ENCODE peak calls at places on chromosome 13, in eight cellular contexts. K, S, P, R, H, C, B and N are unnamed samples.

GRCh38 chr13:55199132-55199531 is 1941.6 kb upstream of the PRR20A start:
- DNase-seq in K (peak), S (no peak), P (no peak), R (no peak), H (no peak), C (no peak), B (no peak), N (no peak)

GRCh38 chr13:25085125-25085742 is 10.7 kb upstream of the PABPC3 start:
- DNase-seq in K (peak), S (no peak), P (no peak), R (no peak), H (no peak), C (peak), B (no peak), N (no peak)

GRCh38 chr13:48210178-48210577 is 22.8 kb upstream of the ITM2B start:
- DNase-seq in K (no peak), S (no peak), P (no peak), R (no peak), H (no peak), C (peak), B (no peak), N (peak)

GRCh38 chr13:67515895-67516294 is 285.8 kb upstream of the PCDH9 start:
- DNase-seq in K (no peak), S (no peak), P (no peak), R (no peak), H (no peak), C (peak), B (no peak), N (no peak)

GRCh38 chr13:44249439-44249838 is 124.2 kb upstream of the SERP2 start:
- DNase-seq in K (no peak), S (no peak), P (no peak), R (peak), H (no peak), C (no peak), B (peak), N (peak)

GRCh38 chr13:30744056-30744684 is 8.8 kb downstream of the ALOX5AP start:
- DNase-seq in K (no peak), S (no peak), P (no peak), R (no peak), H (peak), C (peak), B (no peak), N (no peak)

GRCh38 chr13:33352023-33352422 is 66.5 kb upstream of the STARD13 start:
- DNase-seq in K (no peak), S (no peak), P (no peak), R (no peak), H (no peak), C (no peak), B (no peak), N (no peak)

GRCh38 chr13:56558698-56559320 is 581.9 kb upstream of the PRR20A start:
- DNase-seq in K (no peak), S (no peak), P (no peak), R (no peak), H (no peak), C (no peak), B (no peak), N (no peak)

GRCh38 chr13:106536244-106537034 is 977 bp upstream of the EFNB2 start:
- DNase-seq in K (peak), S (peak), P (peak), R (peak), H (peak), C (peak), B (peak), N (no peak)

GRCh38 chr13:97288486-97288900 is 66.4 kb downstream of the MBNL2 start:
- DNase-seq in K (no peak), S (no peak), P (no peak), R (no peak), H (no peak), C (no peak), B (no peak), N (no peak)

GRCh38 chr13:98260357-98261164 is 83.5 kb upstream of the RNF113B start:
- DNase-seq in K (no peak), S (no peak), P (no peak), R (no peak), H (no peak), C (no peak), B (no peak), N (no peak)

GRCh38 chr13:49859568-49859967 is 67.1 kb upstream of the KPNA3 start:
- DNase-seq in K (no peak), S (no peak), P (no peak), R (no peak), H (no peak), C (peak), B (no peak), N (peak)

GRCh38 chr13:30339721-30340366 is 32.5 kb upstream of the KATNAL1 start:
- DNase-seq in K (no peak), S (no peak), P (no peak), R (no peak), H (no peak), C (no peak), B (no peak), N (no peak)

GRCh38 chr13:45167611-45168554 is 33.0 kb downstream of the KCTD4 start:
- DNase-seq in K (no peak), S (no peak), P (no peak), R (peak), H (no peak), C (no peak), B (peak), N (no peak)

GRCh38 chr13:53382008-53382407 is 353.4 kb downstream of the OLFM4 start:
- DNase-seq in K (peak), S (no peak), P (no peak), R (no peak), H (no peak), C (no peak), B (no peak), N (no peak)

GRCh38 chr13:43766766-43767165 is 20.0 kb downstream of the ENOX1 start:
- DNase-seq in K (peak), S (no peak), P (no peak), R (peak), H (no peak), C (no peak), B (no peak), N (no peak)

GRCh38 chr13:23392313-23392712 is 41.2 kb downstream of the SACS start:
- DNase-seq in K (no peak), S (no peak), P (no peak), R (no peak), H (no peak), C (no peak), B (no peak), N (no peak)

GRCh38 chr13:106533940-106534843 is 1.3 kb downstream of the EFNB2 start:
- DNase-seq in K (peak), S (peak), P (peak), R (peak), H (peak), C (peak), B (no peak), N (no peak)

GRCh38 chr13:57665471-57665870 is 33.9 kb downstream of the PCDH17 start:
- DNase-seq in K (no peak), S (no peak), P (no peak), R (no peak), H (no peak), C (no peak), B (no peak), N (no peak)

GRCh38 chr13:33349996-33350826 is 64.7 kb upstream of the STARD13 start:
- DNase-seq in K (peak), S (peak), P (peak), R (peak), H (peak), C (peak), B (peak), N (no peak)

GRCh38 chr13:43959291-43959690 is 79.6 kb downstream of the LACC1 start:
- DNase-seq in K (no peak), S (no peak), P (no peak), R (no peak), H (no peak), C (no peak), B (no peak), N (no peak)

GRCh38 chr13:55402867-55403266 is 1737.9 kb upstream of the PRR20A start:
- DNase-seq in K (no peak), S (no peak), P (no peak), R (no peak), H (no peak), C (no peak), B (no peak), N (no peak)

GRCh38 chr13:26460652-26461051 is 96.8 kb upstream of the WASF3 start:
- DNase-seq in K (no peak), S (peak), P (no peak), R (peak), H (no peak), C (peak), B (no peak), N (no peak)

GRCh38 chr13:45737571-45738002 is 35.5 kb downstream of the CBY2 start:
- DNase-seq in K (no peak), S (no peak), P (no peak), R (no peak), H (no peak), C (no peak), B (no peak), N (no peak)

GRCh38 chr13:104809483-104809882 is 1726.0 kb downstream of the EFNB2 start:
- DNase-seq in K (no peak), S (no peak), P (no peak), R (no peak), H (no peak), C (peak), B (no peak), N (no peak)
- H3K4me3 ChIP-seq in K (no peak), S (no peak), P (no peak), R (no peak), H (no peak), C (no peak), B (no peak), N (no peak)

GRCh38 chr13:69566104-69566716 is 541.4 kb upstream of the ATXN8OS start:
- DNase-seq in K (no peak), S (no peak), P (no peak), R (no peak), H (no peak), C (no peak), B (no peak), N (no peak)

GRCh38 chr13:69567514-69567913 is 540.1 kb upstream of the ATXN8OS start:
- DNase-seq in K (no peak), S (no peak), P (no peak), R (no peak), H (no peak), C (no peak), B (no peak), N (no peak)

GRCh38 chr13:69565334-69565733 is 542.3 kb upstream of the ATXN8OS start:
- DNase-seq in K (no peak), S (no peak), P (no peak), R (no peak), H (no peak), C (peak), B (no peak), N (no peak)
- TF ChIP-seq CTCF in K (no peak), S (no peak), P (peak), R (no peak), H (no peak), C (peak), B (no peak), N (no peak)

GRCh38 chr13:65264066-65264465 is 1966.1 kb downstream of the PCDH9 start:
- DNase-seq in K (no peak), S (no peak), P (no peak), R (no peak), H (no peak), C (no peak), B (no peak), N (no peak)

GRCh38 chr13:65265988-65266387 is 1964.1 kb downstream of the PCDH9 start:
- DNase-seq in K (no peak), S (no peak), P (no peak), R (no peak), H (no peak), C (no peak), B (no peak), N (no peak)

GRCh38 chr13:65260938-65261880 is 1968.9 kb downstream of the PCDH9 start:
- DNase-seq in K (no peak), S (no peak), P (no peak), R (no peak), H (no peak), C (no peak), B (no peak), N (no peak)
- H3K4me3 ChIP-seq in K (no peak), S (no peak), P (no peak), R (peak), H (no peak), C (peak), B (no peak), N (no peak)

DNA sequence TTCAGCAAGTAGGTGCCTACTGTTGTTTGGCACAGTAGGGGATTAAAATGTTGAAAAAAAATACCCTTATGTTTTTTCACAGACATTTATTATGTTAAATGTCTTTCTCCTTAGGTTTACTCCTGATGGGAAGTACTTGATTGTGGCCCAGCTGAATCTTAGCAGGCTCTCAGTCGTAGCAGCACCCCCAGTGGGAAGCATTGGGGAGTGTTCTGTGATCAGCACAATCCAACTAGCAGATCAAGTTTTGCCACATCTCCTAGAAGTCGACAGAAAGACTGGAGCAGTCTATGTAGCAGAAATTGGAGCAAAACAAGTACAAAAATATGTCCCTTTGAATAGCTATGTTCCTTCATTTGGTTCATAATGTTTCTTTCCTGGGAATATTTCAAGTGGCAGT is 9.3 kb downstream of the NHLRC3 start:
- DNase-seq in K (no peak), S (no peak), P (no peak), R (no peak), H (no peak), C (no peak), B (no peak), N (no peak)
- TF ChIP-seq CTCF in K (no peak), S (no peak), P (no peak), R (no peak), H (no peak), C (peak), B (no peak), N (no peak)

DNA sequence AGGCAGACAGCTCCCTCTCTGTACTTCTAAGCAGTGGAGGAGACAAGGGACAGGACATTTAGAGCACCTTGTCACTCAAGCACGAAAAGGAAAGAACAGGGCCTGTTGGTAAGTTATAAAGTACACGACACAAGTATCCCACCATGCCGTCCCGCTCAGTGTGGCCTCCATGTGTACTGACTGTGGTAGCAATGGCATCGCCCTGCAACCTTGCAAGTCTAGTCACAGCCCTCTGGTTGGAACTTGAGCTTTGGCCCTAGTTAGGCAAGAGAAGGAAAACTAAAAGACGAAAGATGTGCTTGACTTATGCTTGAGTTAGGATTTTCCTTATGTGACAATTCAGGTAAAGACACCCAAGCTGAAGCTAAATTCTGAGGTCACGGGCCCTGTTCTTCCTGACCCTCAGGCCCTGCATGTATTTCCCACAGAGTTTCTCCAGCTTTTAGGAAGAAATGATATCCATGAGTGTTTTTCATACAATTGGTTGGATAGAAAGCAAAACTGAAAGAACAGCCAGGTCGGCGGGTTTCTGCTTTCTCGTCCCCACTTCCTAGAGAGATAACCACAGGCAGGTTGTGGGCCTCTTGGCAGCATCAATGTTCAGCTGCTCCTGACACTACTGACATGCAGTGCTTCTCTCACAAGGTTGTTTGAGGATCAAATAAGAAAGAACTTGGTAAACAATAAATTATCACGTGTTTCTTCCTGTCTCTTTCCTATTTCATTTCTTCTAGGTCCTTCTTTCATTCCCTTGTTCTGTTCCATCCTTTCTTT is 216.3 kb downstream of the IRS2 start:
- DNase-seq in K (no peak), S (no peak), P (no peak), R (no peak), H (no peak), C (no peak), B (no peak), N (no peak)
- H3K4me3 ChIP-seq in K (no peak), S (no peak), P (no peak), R (no peak), H (no peak), C (no peak), B (no peak), N (no peak)

DNA sequence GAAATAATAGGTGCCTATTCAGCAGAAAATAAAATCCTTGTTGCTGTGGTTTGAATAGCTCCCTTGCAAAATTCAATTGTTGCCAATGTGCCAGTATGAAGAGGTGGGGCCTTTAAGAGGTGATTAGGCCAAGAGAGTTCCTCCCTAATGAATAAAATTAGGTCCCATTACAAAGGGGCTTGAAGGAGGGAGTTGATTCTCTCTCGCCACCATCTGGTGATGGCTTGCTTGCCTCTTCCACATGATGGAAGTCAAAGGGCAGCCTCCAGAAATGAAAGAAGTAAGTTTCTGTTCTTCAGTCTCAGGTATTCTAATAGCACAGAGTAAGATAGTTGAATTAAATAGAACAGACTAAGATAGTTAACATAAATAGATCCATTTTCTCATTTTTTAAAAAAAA is 3.0 kb upstream of the EEF1AKMT1 start:
- DNase-seq in K (no peak), S (no peak), P (no peak), R (no peak), H (no peak), C (no peak), B (no peak), N (no peak)
- TF ChIP-seq CTCF in K (no peak), S (no peak), P (no peak), R (no peak), H (no peak), C (no peak), B (no peak), N (no peak)